ENCODE peak calls at places on chromosomes 13 and 19, in eight cellular contexts. U is EL; D is T-helper 1 cell; O is GM04503; Z is stimulated activated CD8-positive, alpha-beta memory T cell treated with anti-CD3 and anti-CD28 coated beads, Interleukin-15, amount 100 ng/mL, for 4 hours; M is activated naive CD4-positive, alpha-beta T cell treated with anti-CD3 and anti-CD28 coated beads for 36 hours; Q is KG1; X is neural progenitor cell. C is an unnamed sample.

GRCh38 chr19:53580871-53581835 is 43.2 kb downstream of the ZNF331 start:
- DNase-seq in U (no peak), D (no peak), O (no peak), Z (no peak), M (no peak), Q (no peak), X (no peak), C (no peak)

GRCh38 chr19:18507021-18507726 is 14.7 kb downstream of the ELL start:
- DNase-seq in U (no peak), D (no peak), O (no peak), Z (no peak), M (no peak), Q (no peak), X (no peak), C (no peak)

GRCh38 chr19:30062331-30063183 is 120.5 kb downstream of the URI1 start:
- DNase-seq in U (no peak), D (no peak), O (no peak), Z (no peak), M (no peak), Q (no peak), X (no peak), C (no peak)

GRCh38 chr19:14114854-14115253 is 2.7 kb downstream of the PRKACA start:
- DNase-seq in U (no peak), D (no peak), O (no peak), Z (no peak), M (peak), Q (no peak), X (peak), C (peak)

GRCh38 chr19:33311326-33311682 is 9.0 kb upstream of the CEBPA start:
- DNase-seq in U (no peak), D (no peak), O (no peak), Z (no peak), M (peak), Q (no peak), X (no peak), C (no peak)

GRCh38 chr19:18274303-18274775 is at the start of gene IQCN:
- DNase-seq in U (no peak), D (no peak), O (no peak), Z (no peak), M (peak), Q (no peak), X (no peak), C (no peak)

GRCh38 chr19:3046621-3047306 is 15.5 kb downstream of the TLE5 start:
- DNase-seq in U (no peak), D (no peak), O (no peak), Z (no peak), M (no peak), Q (no peak), X (peak), C (no peak)

GRCh38 chr13:77429320-77430142 is 102.6 kb upstream of the MYCBP2 start:
- DNase-seq in U (no peak), D (no peak), O (peak), Z (no peak), M (peak), Q (no peak), X (no peak), C (no peak)

GRCh38 chr19:57803594-57804325 is 11.0 kb downstream of the ZNF552 start:
- DNase-seq in U (peak), D (no peak), O (peak), Z (no peak), M (peak), Q (no peak), X (peak), C (no peak)

GRCh38 chr19:37953576-37954303 is 46.7 kb downstream of the SIPA1L3 start:
- DNase-seq in U (peak), D (no peak), O (no peak), Z (no peak), M (no peak), Q (no peak), X (peak), C (no peak)

GRCh38 chr13:45931211-45931610 is 79.7 kb upstream of the SIAH3 start:
- DNase-seq in U (no peak), D (no peak), O (no peak), Z (no peak), M (no peak), Q (no peak), X (no peak), C (no peak)

GRCh38 chr13:28286263-28286662 is 147.9 kb downstream of the PAN3 start:
- DNase-seq in U (no peak), D (no peak), O (no peak), Z (no peak), M (no peak), Q (no peak), X (no peak), C (no peak)

GRCh38 chr13:107835339-107836018 is 379.9 kb downstream of the LIG4 start:
- DNase-seq in U (peak), D (no peak), O (peak), Z (no peak), M (no peak), Q (no peak), X (no peak), C (no peak)

GRCh38 chr19:31372245-31372781 is 23.1 kb upstream of the TSHZ3 start:
- DNase-seq in U (no peak), D (no peak), O (no peak), Z (no peak), M (peak), Q (no peak), X (no peak), C (no peak)

GRCh38 chr13:62613819-62614218 is 1198.2 kb upstream of the PCDH20 start:
- DNase-seq in U (no peak), D (no peak), O (no peak), Z (no peak), M (no peak), Q (no peak), X (no peak), C (no peak)

GRCh38 chr13:40235160-40235796 is 431.2 kb downstream of the FOXO1 start:
- DNase-seq in U (peak), D (no peak), O (no peak), Z (no peak), M (no peak), Q (no peak), X (no peak), C (no peak)

GRCh38 chr19:53381376-53381775 is 13.6 kb upstream of the ZNF765 start:
- DNase-seq in U (no peak), D (no peak), O (no peak), Z (no peak), M (no peak), Q (no peak), X (no peak), C (no peak)

GRCh38 chr13:48727252-48728011 is 73.7 kb downstream of the CYSLTR2 start:
- DNase-seq in U (no peak), D (no peak), O (no peak), Z (no peak), M (no peak), Q (no peak), X (no peak), C (no peak)

GRCh38 chr13:113420833-113421600 is 32.3 kb downstream of the ADPRHL1 start:
- DNase-seq in U (no peak), D (no peak), O (no peak), Z (no peak), M (no peak), Q (no peak), X (no peak), C (no peak)

GRCh38 chr13:79485014-79485441 is 4.1 kb downstream of the NDFIP2 start:
- DNase-seq in U (peak), D (no peak), O (peak), Z (no peak), M (peak), Q (no peak), X (no peak), C (no peak)

GRCh38 chr13:31314961-31315360 is 115.2 kb downstream of the B3GLCT start:
- DNase-seq in U (no peak), D (no peak), O (no peak), Z (no peak), M (no peak), Q (no peak), X (no peak), C (no peak)

GRCh38 chr13:113493315-113493951 is 2.9 kb upstream of the DCUN1D2 start:
- DNase-seq in U (peak), D (no peak), O (peak), Z (no peak), M (no peak), Q (no peak), X (no peak), C (no peak)

GRCh38 chr19:4830768-4831265 is 695 bp downstream of the TICAM1 start:
- DNase-seq in U (no peak), D (no peak), O (no peak), Z (no peak), M (no peak), Q (no peak), X (no peak), C (no peak)

GRCh38 chr19:31554360-31554759 is 205.1 kb upstream of the TSHZ3 start:
- DNase-seq in U (no peak), D (no peak), O (no peak), Z (no peak), M (no peak), Q (no peak), X (no peak), C (no peak)

GRCh38 chr13:95509521-95510315 is 42.8 kb upstream of the CLDN10 start:
- DNase-seq in U (peak), D (no peak), O (no peak), Z (no peak), M (no peak), Q (no peak), X (no peak), C (no peak)

GRCh38 chr13:43272866-43273265 is 249.5 kb downstream of the DNAJC15 start:
- DNase-seq in U (no peak), D (no peak), O (no peak), Z (no peak), M (no peak), Q (no peak), X (peak), C (no peak)

GRCh38 chr19:5892772-5893275 is 10.8 kb downstream of the NDUFA11 start:
- DNase-seq in U (no peak), D (no peak), O (no peak), Z (no peak), M (no peak), Q (no peak), X (no peak), C (no peak)

GRCh38 chr13:101317986-101318523 is 98.3 kb downstream of the NALCN start:
- DNase-seq in U (no peak), D (no peak), O (no peak), Z (no peak), M (no peak), Q (no peak), X (no peak), C (no peak)